ENCODE peak calls at places on chromosomes 1 and 21, in seven cellular contexts. A, P, M, B, W, E and X are unnamed samples.

GRCh38 chr21:46077674-46078101 is 20.2 kb upstream of the COL6A2 start:
- DNase-seq in P (no peak), E (no peak), B (no peak), A (peak), W (no peak), M (no peak), X (no peak)

GRCh38 chr1:51472349-51472748 is 46.7 kb downstream of the EPS15 start:
- DNase-seq in A (no peak), P (no peak), W (no peak), M (no peak), E (no peak), B (no peak), X (no peak)

GRCh38 chr1:228101994-228102790 is 933 bp downstream of the C1orf35 start:
- DNase-seq in B (peak), M (peak), P (peak), W (no peak), A (peak), E (peak), X (peak)

GRCh38 chr1:47684964-47685762 is 247.3 kb downstream of the FOXD2 start:
- DNase-seq in A (no peak), W (no peak), B (peak), E (peak), M (peak), P (no peak), X (no peak)

GRCh38 chr1:24767351-24767750 is 22.1 kb downstream of the CLIC4 start:
- DNase-seq in B (no peak), E (no peak), P (no peak), W (no peak), A (no peak), M (no peak), X (no peak)

GRCh38 chr1:159279754-159280153 is 22.4 kb upstream of the FCER1A start:
- DNase-seq in B (no peak), M (peak), E (peak), P (no peak), A (no peak), W (no peak), X (no peak)

GRCh38 chr1:232728507-232729263 is 76.5 kb upstream of the MAP10 start:
- DNase-seq in B (no peak), M (no peak), E (no peak), A (no peak), P (no peak), W (no peak), X (no peak)

GRCh38 chr1:15027515-15027948 is 126.0 kb upstream of the TMEM51 start:
- DNase-seq in A (peak), M (peak), W (no peak), E (peak), B (peak), P (no peak), X (no peak)

GRCh38 chr1:5286244-5286643 is 631.8 kb downstream of the AJAP1 start:
- DNase-seq in E (peak), B (no peak), A (no peak), W (no peak), P (peak), M (no peak), X (peak)

GRCh38 chr1:46486432-46487015 is 3.1 kb upstream of the DMBX1 start:
- DNase-seq in W (no peak), P (no peak), E (no peak), B (no peak), A (no peak), M (no peak), X (no peak)

GRCh38 chr1:198880397-198880796 is 241.6 kb downstream of the PTPRC start:
- DNase-seq in P (no peak), A (no peak), M (no peak), W (no peak), B (no peak), E (peak), X (no peak)

GRCh38 chr1:209643295-209644020 is 8.8 kb downstream of the LAMB3 start:
- DNase-seq in A (no peak), P (no peak), E (peak), M (no peak), W (no peak), B (no peak), X (no peak)

GRCh38 chr1:200888349-200888838 is 6.3 kb upstream of the INAVA start:
- DNase-seq in A (no peak), W (peak), E (peak), B (peak), P (peak), M (no peak), X (peak)

GRCh38 chr21:14603202-14603601 is 57.1 kb upstream of the SAMSN1 start:
- DNase-seq in B (peak), M (no peak), E (peak), A (no peak), P (no peak), W (no peak), X (no peak)

GRCh38 chr21:25582888-25583287 is 24.4 kb downstream of the MRPL39 start:
- DNase-seq in A (no peak), B (no peak), W (no peak), M (no peak), E (no peak), P (no peak), X (no peak)

GRCh38 chr1:23446644-23447310 is 22.2 kb upstream of the TCEA3 start:
- DNase-seq in A (no peak), P (no peak), B (no peak), M (no peak), E (no peak), W (no peak), X (no peak)

GRCh38 chr1:21530368-21531016 is 21.3 kb downstream of the ALPL start:
- DNase-seq in P (no peak), B (no peak), M (no peak), E (peak), W (no peak), A (no peak), X (no peak)

GRCh38 chr1:205247130-205247921 is 19.6 kb downstream of the TMCC2 start:
- DNase-seq in A (no peak), E (no peak), W (no peak), P (no peak), M (no peak), B (no peak), X (no peak)

GRCh38 chr1:198903203-198903602 is 264.4 kb downstream of the PTPRC start:
- DNase-seq in W (no peak), M (no peak), E (no peak), P (no peak), B (no peak), A (no peak), X (no peak)

GRCh38 chr1:204358605-204359004 is 1.1 kb downstream of the PLEKHA6 start:
- DNase-seq in P (no peak), B (no peak), W (no peak), M (no peak), A (no peak), E (no peak), X (no peak)

GRCh38 chr1:230752407-230752806 is 5.2 kb downstream of the CAPN9 start:
- DNase-seq in W (no peak), A (no peak), P (no peak), B (no peak), E (no peak), M (no peak), X (no peak)

GRCh38 chr1:88877382-88877825 is 14.0 kb downstream of the GTF2B start:
- DNase-seq in A (no peak), P (no peak), E (peak), M (peak), B (peak), W (no peak), X (no peak)

GRCh38 chr1:117009132-117009531 is 7.6 kb downstream of the CD101 start:
- DNase-seq in W (peak), B (no peak), P (no peak), M (no peak), A (no peak), E (peak), X (no peak)

GRCh38 chr1:87950369-87950768 is 621.7 kb downstream of the LMO4 start:
- DNase-seq in B (no peak), M (no peak), W (no peak), A (no peak), E (no peak), P (no peak), X (no peak)

GRCh38 chr21:42056996-42057689 is 14.0 kb upstream of the UMODL1 start:
- DNase-seq in W (no peak), B (no peak), M (peak), P (no peak), E (peak), A (no peak), X (no peak)